ENCODE peak calls at places on chromosomes 12 and 14, in nine cellular contexts. O is OCI-LY7; Q is anterior cingulate cortex; K is hypothalamus; X is effector memory CD8-positive, alpha-beta T cell; L is omental fat pad; R is SW 1271; F is NCI-H2029 treated with DMSO at 0.1 percent for 48 hours; V is psoas muscle. W is an unnamed sample.

GRCh38 chr14:51865953-51866747 is 5.7 kb downstream of the GNG2 start:
- DNase-seq in F (no peak), Q (no peak), R (no peak), K (no peak), V (no peak), X (no peak), O (no peak), L (no peak), W (no peak)

GRCh38 chr12:122076743-122077495 is 1.6 kb upstream of the MLXIP start:
- DNase-seq in L (no peak), Q (no peak), R (no peak), K (no peak), V (peak; percentile 52), F (no peak), O (peak; percentile 48), X (no peak), W (no peak)

GRCh38 chr12:85835810-85836715 is at the start of gene RASSF9:
- DNase-seq in K (no peak), F (no peak), R (no peak), Q (peak; percentile 12), V (peak; percentile 84), X (no peak), L (no peak), O (no peak), W (no peak)

GRCh38 chr14:75518625-75519024 is 3.6 kb upstream of the BATF start:
- DNase-seq in X (no peak), V (no peak), Q (no peak), O (peak; percentile 54), F (no peak), L (no peak), R (no peak), K (no peak), W (no peak)

GRCh38 chr12:131589231-131589902 is 121.5 kb upstream of the SFSWAP start:
- DNase-seq in O (no peak), V (no peak), K (no peak), X (no peak), Q (no peak), F (no peak), L (no peak), R (no peak), W (no peak)

GRCh38 chr14:95319312-95320075 is at the start of gene CLMN:
- DNase-seq in O (peak; percentile 66), R (no peak), V (peak; percentile 66), F (no peak), L (no peak), Q (no peak), K (peak; percentile 35), X (no peak), W (no peak)

GRCh38 chr14:78788467-78789360 is 618.5 kb downstream of the NRXN3 start:
- DNase-seq in K (no peak), V (no peak), Q (no peak), X (no peak), O (no peak), L (no peak), R (no peak), F (no peak), W (no peak)

GRCh38 chr12:55922126-55922525 is 5.6 kb downstream of the PYM1 start:
- DNase-seq in K (no peak), L (no peak), O (no peak), X (no peak), Q (no peak), F (no peak), V (no peak), R (no peak), W (no peak)

GRCh38 chr12:132761911-132762583 is 415 bp upstream of the ANKLE2 start:
- DNase-seq in O (peak; percentile 92), X (peak; percentile 78), K (peak; percentile 45), L (peak; percentile 39), F (peak; percentile 37), Q (peak; percentile 78), R (peak; percentile 63), V (peak; percentile 95), W (peak; percentile 30)

GRCh38 chr14:77979666-77980351 is 179.9 kb downstream of the ADCK1 start:
- DNase-seq in V (no peak), L (no peak), Q (no peak), K (peak; percentile 60), F (no peak), R (no peak), O (peak; percentile 16), X (no peak), W (no peak)

GRCh38 chr12:49925433-49926194 is 21.9 kb upstream of the FAIM2 start:
- DNase-seq in F (no peak), V (peak; percentile 12), L (no peak), K (no peak), O (no peak), R (no peak), Q (no peak), X (no peak), W (no peak)

GRCh38 chr12:70444903-70445302 is 78.8 kb downstream of the KCNMB4 start:
- DNase-seq in V (no peak), F (no peak), L (no peak), K (no peak), O (no peak), Q (no peak), X (no peak), R (no peak), W (no peak)

GRCh38 chr14:32508281-32508680 is 179.2 kb downstream of the AKAP6 start:
- DNase-seq in X (no peak), V (no peak), K (no peak), O (no peak), R (no peak), Q (no peak), F (peak; percentile 69), L (no peak), W (no peak)

GRCh38 chr14:95098984-95099599 is 58.2 kb downstream of the DICER1 start:
- DNase-seq in V (peak; percentile 77), Q (peak; percentile 28), L (no peak), O (peak; percentile 58), X (peak; percentile 19), F (no peak), R (no peak), K (peak; percentile 33), W (no peak)

GRCh38 chr12:71627438-71628002 is 36.1 kb downstream of the ZFC3H1 start:
- DNase-seq in X (no peak), V (no peak), L (no peak), F (no peak), O (no peak), K (no peak), Q (no peak), R (no peak), W (no peak)

GRCh38 chr12:48956279-48957140 is 777 bp downstream of the ARF3 start:
- DNase-seq in X (no peak), Q (peak; percentile 81), R (peak; percentile 74), O (peak; percentile 48), F (peak; percentile 67), K (peak; percentile 46), V (peak; percentile 87), L (peak; percentile 68), W (peak; percentile 82)

W was measured in DMS 273 treated with DMSO at 0.1 percent for 48 hours.